ENCODE peak calls at places on chromosomes 1 and 21, in five cellular contexts. Y, D, M, W and I are unnamed samples.

GRCh38 chr1:16926491-16927195 is 4.9 kb downstream of the CROCC start:
- DNase-seq in W (peak; percentile 57), D (no peak), Y (no peak), M (no peak), I (no peak)

GRCh38 chr1:193434319-193434718 is 247.9 kb upstream of the B3GALT2 start:
- DNase-seq in D (no peak), W (no peak), M (no peak), Y (no peak), I (no peak)

GRCh38 chr1:10975567-10976326 is 36.7 kb upstream of the TARDBP start:
- DNase-seq in D (peak; percentile 87), W (peak; percentile 27), Y (peak; percentile 38), M (no peak), I (peak; percentile 61)

GRCh38 chr1:19476440-19477190 is 8.7 kb downstream of the CAPZB start:
- DNase-seq in D (no peak), W (no peak), M (no peak), Y (no peak), I (no peak)

GRCh38 chr1:75720820-75721219 is 3.7 kb upstream of the ACADM start:
- DNase-seq in M (no peak), Y (no peak), D (no peak), W (no peak), I (no peak)

GRCh38 chr1:29134695-29135028 is 11.0 kb upstream of the TMEM200B start:
- DNase-seq in M (no peak), W (no peak), Y (no peak), D (no peak), I (no peak)

GRCh38 chr1:242743983-242744780 is 219.7 kb upstream of the PLD5 start:
- DNase-seq in W (no peak), D (no peak), M (no peak), Y (no peak), I (no peak)

GRCh38 chr1:178461676-178462075 is 35.1 kb downstream of the CLEC20A start:
- DNase-seq in W (no peak), Y (no peak), M (no peak), D (no peak), I (no peak)

GRCh38 chr1:26645734-26646133 is 50.1 kb upstream of the ARID1A start:
- DNase-seq in D (no peak), Y (no peak), W (no peak), M (no peak), I (no peak)

GRCh38 chr1:233614173-233614742 is 352 bp downstream of the KCNK1 start:
- DNase-seq in M (peak; percentile 30), Y (no peak), W (peak; percentile 61), D (no peak), I (no peak)

GRCh38 chr1:19654886-19655717 is 9.6 kb upstream of the HTR6 start:
- DNase-seq in D (no peak), M (no peak), W (peak; percentile 60), Y (no peak), I (no peak)

GRCh38 chr21:39082656-39083376 is 100.4 kb downstream of the PSMG1 start:
- DNase-seq in D (no peak), Y (no peak), W (no peak), M (no peak), I (no peak)

GRCh38 chr1:20609541-20609940 is 20.6 kb downstream of the CDA start:
- DNase-seq in W (no peak), M (no peak), Y (no peak), D (no peak), I (no peak)

GRCh38 chr21:36749935-36750578 is 51.1 kb downstream of the SIM2 start:
- DNase-seq in Y (no peak), D (no peak), M (no peak), W (no peak), I (no peak)

GRCh38 chr1:231991231-231991630 is 364.6 kb downstream of the DISC1 start:
- DNase-seq in W (no peak), Y (no peak), D (no peak), M (no peak), I (no peak)

GRCh38 chr1:37480125-37480466 is 5.7 kb downstream of the ZC3H12A start:
- DNase-seq in Y (no peak), W (no peak), D (peak; percentile 72), M (peak; percentile 22), I (no peak)

GRCh38 chr21:34642211-34643075 is 26.4 kb upstream of the CLIC6 start:
- DNase-seq in D (no peak), Y (no peak), M (no peak), W (no peak), I (no peak)

GRCh38 chr1:69246109-69246508 is 321.6 kb upstream of the LRRC7 start:
- DNase-seq in W (no peak), Y (no peak), M (no peak), D (no peak), I (no peak)

GRCh38 chr21:35512321-35512720 is 463.2 kb upstream of the RUNX1 start:
- DNase-seq in M (no peak), D (no peak), W (no peak), Y (no peak), I (no peak)

GRCh38 chr1:183689770-183690204 is 36.7 kb upstream of the APOBEC4 start:
- DNase-seq in Y (no peak), M (no peak), W (no peak), D (no peak), I (no peak)

GRCh38 chr1:110421159-110421777 is 13.8 kb upstream of the LAMTOR5 start:
- DNase-seq in W (no peak), Y (peak; percentile 64), M (no peak), D (no peak), I (peak; percentile 65)

GRCh38 chr1:185398022-185398421 is 81.0 kb upstream of the IVNS1ABP start:
- DNase-seq in W (no peak), M (no peak), Y (no peak), D (no peak), I (no peak)

GRCh38 chr1:175131100-175131499 is 61.5 kb downstream of the KIAA0040 start:
- DNase-seq in D (no peak), W (no peak), Y (no peak), M (no peak), I (no peak)

GRCh38 chr1:156804572-156805243 is 11.9 kb downstream of the SH2D2A start:
- DNase-seq in W (no peak), Y (no peak), D (no peak), M (no peak), I (no peak)

GRCh38 chr1:156804026-156804425 is 12.6 kb downstream of the SH2D2A start:
- DNase-seq in M (no peak), D (no peak), Y (no peak), W (no peak), I (no peak)

GRCh38 chr1:156806512-156807440 is 9.9 kb downstream of the SH2D2A start:
- DNase-seq in W (no peak), D (no peak), Y (no peak), M (no peak), I (no peak)

GRCh38 chr1:156807627-156808026 is 9.0 kb downstream of the SH2D2A start:
- DNase-seq in M (no peak), W (no peak), D (no peak), Y (no peak), I (no peak)

DNA sequence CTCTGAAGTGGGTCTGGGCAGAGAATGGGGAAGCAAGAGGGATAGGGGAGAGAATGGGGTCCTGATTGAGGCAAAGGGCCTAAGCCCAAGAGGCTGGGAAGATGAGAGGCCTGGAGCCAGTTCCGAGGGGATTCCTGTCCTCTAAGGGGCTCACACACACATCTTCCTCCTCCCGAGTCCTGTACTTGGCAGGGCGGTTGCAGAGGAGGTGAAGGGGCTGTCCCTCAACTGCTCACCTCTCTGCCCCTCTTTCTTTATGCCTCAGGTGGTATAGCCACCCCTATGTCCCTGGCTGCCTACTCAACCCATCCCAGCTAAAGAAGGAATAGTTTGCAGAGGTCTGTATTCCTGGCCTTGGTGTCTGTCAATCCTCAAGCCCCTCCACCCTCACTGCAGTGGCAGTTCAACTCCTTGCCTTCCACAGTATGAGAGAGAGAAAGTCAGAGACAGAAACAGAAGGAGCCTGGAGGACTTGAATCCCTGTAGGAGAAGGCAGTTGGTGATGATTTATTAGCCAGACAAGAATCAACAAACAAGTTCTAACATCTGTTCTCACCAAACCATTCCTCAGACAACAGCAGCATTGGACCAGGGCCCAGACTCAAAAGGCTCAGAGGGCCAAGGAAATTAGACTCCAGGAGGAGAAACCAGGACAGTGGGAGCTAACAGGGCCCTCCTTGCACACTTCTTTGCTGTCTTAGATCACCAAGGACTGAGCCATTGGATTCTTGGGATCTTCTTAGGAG is 10.7 kb downstream of the SH2D2A start:
- DNase-seq in Y (peak; percentile 76), D (no peak), M (peak; percentile 36), W (no peak), I (peak; percentile 47)
- TF ChIP-seq POLR2A in Y (no peak), D (no peak), M (no peak), W (no peak), I (no peak)

GRCh38 chr1:67687649-67688048 is 2.6 kb downstream of the GADD45A start:
- DNase-seq in W (no peak), Y (no peak), M (no peak), D (no peak), I (no peak)

GRCh38 chr1:67688526-67689219 is 3.7 kb downstream of the GADD45A start:
- DNase-seq in M (no peak), D (no peak), W (no peak), Y (no peak), I (no peak)

GRCh38 chr1:67685558-67686271 is 714 bp downstream of the GADD45A start:
- DNase-seq in D (peak; percentile 80), W (peak; percentile 80), Y (peak; percentile 26), M (peak; percentile 43), I (peak; percentile 76)

GRCh38 chr1:67686272-67687197 is 1.5 kb downstream of the GADD45A start:
- DNase-seq in D (peak; percentile 85), W (peak; percentile 87), Y (peak; percentile 54), M (peak; percentile 60), I (peak; percentile 93)

DNA sequence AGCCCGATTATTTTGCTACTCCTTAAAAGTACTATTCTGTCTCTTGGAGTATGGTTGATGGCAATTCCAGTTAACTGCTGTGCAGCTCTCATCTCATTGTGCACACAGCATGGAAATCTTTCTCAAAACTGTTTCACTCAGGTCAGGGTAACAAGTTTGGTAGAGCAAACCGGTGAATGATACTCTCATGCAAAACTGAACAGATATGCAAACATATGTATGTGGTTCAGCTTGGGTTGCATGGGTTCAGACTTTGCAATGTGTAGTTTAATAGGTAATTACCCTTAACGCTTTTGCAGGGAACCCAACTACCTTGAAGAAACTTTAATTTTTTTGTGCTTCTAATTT is 2.2 kb downstream of the GADD45A start:
- DNase-seq in Y (no peak), D (no peak), W (no peak), M (no peak), I (no peak)
- H3K4me3 ChIP-seq in Y (peak overlapping the region; percentile 79), D (peak overlapping the region; percentile 80), W (peak overlapping the region; percentile 94), M (peak overlapping the region; percentile 90), I (peak overlapping the region; percentile 75)

GRCh38 chr21:41429925-41430491 is 4.0 kb downstream of the MX1 start:
- DNase-seq in W (no peak), Y (no peak), D (no peak), M (no peak), I (no peak)
- TF ChIP-seq POLR2A in W (no peak), Y (no peak), D (no peak), M (no peak), I (no peak)

DNA sequence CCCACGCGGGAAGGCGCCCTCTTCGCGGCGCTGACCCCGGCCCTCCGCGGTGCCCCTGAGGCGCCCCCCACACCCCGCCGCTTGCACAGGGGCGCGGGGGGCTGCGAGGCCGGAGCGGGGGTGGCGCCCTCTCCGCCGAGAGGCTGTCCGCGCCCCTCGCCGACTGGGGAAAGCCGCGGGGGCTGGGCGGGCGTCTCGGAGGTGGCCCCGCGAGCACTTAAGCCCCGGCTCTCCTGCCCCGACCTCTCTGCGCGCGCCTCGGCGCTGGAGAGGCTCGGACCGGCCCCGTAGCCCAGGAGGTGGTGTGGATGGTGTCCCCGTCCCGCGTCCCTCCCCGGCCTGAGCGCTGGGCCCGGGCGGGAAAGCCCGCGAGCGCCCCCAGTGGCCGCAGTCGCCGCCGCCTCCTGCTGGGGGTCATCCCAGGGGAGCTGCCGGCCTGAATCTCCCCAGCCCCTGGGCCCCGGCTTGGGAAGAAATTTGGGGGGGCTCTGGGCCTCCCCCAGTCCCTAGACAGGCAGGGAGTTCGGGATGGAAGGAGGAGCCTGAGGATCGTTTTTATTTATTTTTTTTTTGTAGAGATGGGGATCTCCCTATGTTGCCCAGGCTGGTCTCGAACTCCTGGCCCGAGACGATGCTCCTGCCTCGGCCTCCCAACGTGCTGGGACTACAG is 1.9 kb upstream of the HES4 start:
- DNase-seq in M (peak; percentile 57), D (peak; percentile 83), W (peak; percentile 90), Y (peak; percentile 66), I (peak; percentile 61)
- H3K4me3 ChIP-seq in M (peak overlapping the region; percentile 64), D (peak overlapping the region; percentile 56), W (peak overlapping the region; percentile 90), Y (peak overlapping the region; percentile 70), I (peak overlapping the region; percentile 85)